ENCODE peak calls at places on chromosomes 11 and 22, in ten cellular contexts. I is NCI-H460; W is left ventricle myocardium superior; Z is uterus; G is stimulated activated naive B cell treated with anti-CD40 and anti-IgM and Interleukin-4, amounts not matched to agents 10 μg/mL and 1 μg/mL and 100 μg/mL, for 72 hours; R is astrocyte of the cerebellum; F is substantia nigra; U is AG04450; Y is NCI-H2171; N is glutamatergic neuron. H is an unnamed sample.

GRCh38 chr11:12540075-12540685 is 134.0 kb upstream of the TEAD1 start:
- DNase-seq in I (no peak), W (no peak), Z (no peak), G (no peak), R (no peak), F (no peak), U (no peak), Y (no peak), N (no peak), H (no peak)

GRCh38 chr11:68936676-68937620 is 33.3 kb downstream of the IGHMBP2 start:
- DNase-seq in I (no peak), W (no peak), Z (no peak), G (no peak), R (no peak), F (no peak), U (no peak), Y (no peak), N (no peak), H (no peak)

GRCh38 chr22:20946080-20946986 is 20.7 kb upstream of the AIFM3 start:
- DNase-seq in I (no peak), W (no peak), Z (no peak), G (no peak), R (no peak), F (no peak), U (no peak), Y (no peak), N (no peak), H (no peak)

GRCh38 chr11:7793233-7793632 is 3.5 kb downstream of the OR5P2 start:
- DNase-seq in I (no peak), W (no peak), Z (no peak), G (no peak), R (no peak), F (no peak), U (no peak), Y (no peak), N (no peak), H (no peak)

GRCh38 chr11:86468169-86468568 is 93.5 kb downstream of the CCDC81 start:
- DNase-seq in I (no peak), W (no peak), Z (no peak), G (no peak), R (no peak), F (no peak), U (no peak), Y (no peak), N (no peak), H (no peak)

GRCh38 chr11:19723572-19724342 is 11.1 kb downstream of the NAV2 start:
- DNase-seq in I (no peak), W (peak), Z (no peak), G (no peak), R (no peak), F (no peak), U (no peak), Y (no peak), N (peak), H (peak)

GRCh38 chr11:120571476-120571875 is 59.9 kb downstream of the GRIK4 start:
- DNase-seq in I (no peak), W (no peak), Z (no peak), G (no peak), R (no peak), F (no peak), U (no peak), Y (no peak), N (no peak), H (no peak)

GRCh38 chr11:113378013-113378412 is 9.6 kb upstream of the ANKK1 start:
- DNase-seq in I (no peak), W (no peak), Z (no peak), G (no peak), R (no peak), F (no peak), U (no peak), Y (no peak), N (no peak), H (no peak)

GRCh38 chr11:14899087-14899363 is 7.0 kb upstream of the CYP2R1 start:
- DNase-seq in I (no peak), W (no peak), Z (no peak), G (no peak), R (no peak), F (no peak), U (no peak), Y (no peak), N (no peak), H (no peak)

GRCh38 chr11:95108159-95108611 is 18.5 kb downstream of the ENDOD1 start:
- DNase-seq in I (no peak), W (peak), Z (no peak), G (no peak), R (no peak), F (no peak), U (no peak), Y (no peak), N (no peak), H (peak)

H was measured in gastrocnemius medialis.